ENCODE peak calls at places on chromosomes 13 and 19, in four cellular contexts. T is Peyer's patch; R is sciatic nerve; D is activated naive CD4-positive, alpha-beta T cell treated with anti-CD3 and anti-CD28 coated beads, Interleukin-2, amount 50 U/mL, for 16 hours. G is an unnamed sample.

GRCh38 chr19:1166872-1167573 is 7.0 kb downstream of the SBNO2 start:
- DNase-seq in T (no peak), R (peak), D (peak), G (peak)

GRCh38 chr13:45592758-45593157 is 22.8 kb downstream of the ERICH6B start:
- DNase-seq in T (no peak), R (no peak), D (no peak), G (no peak)

GRCh38 chr19:31349160-31349881 is at the start of gene TSHZ3:
- DNase-seq in T (peak), R (peak), D (peak), G (peak)

GRCh38 chr19:48867119-48867921 is 1.1 kb downstream of the PLEKHA4 start:
- DNase-seq in T (no peak), R (peak), D (no peak), G (no peak)

GRCh38 chr13:85565652-85566051 is 233.6 kb downstream of the SLITRK6 start:
- DNase-seq in T (no peak), R (no peak), D (no peak), G (no peak)

GRCh38 chr19:52622261-52622660 is 15.9 kb downstream of the ZNF83 start:
- DNase-seq in T (no peak), R (no peak), D (no peak), G (no peak)

GRCh38 chr19:49362926-49363264 is 679 bp upstream of the TEAD2 start:
- DNase-seq in T (no peak), R (peak), D (no peak), G (no peak)

GRCh38 chr19:49333426-49334288 is 1.5 kb upstream of the CD37 start:
- DNase-seq in T (peak), R (peak), D (peak), G (no peak)

GRCh38 chr19:40594657-40595077 is 6.5 kb upstream of the LTBP4 start:
- DNase-seq in T (no peak), R (no peak), D (no peak), G (no peak)

GRCh38 chr13:89688908-89689307 is 1658.6 kb upstream of the MIR17HG start:
- DNase-seq in T (no peak), R (peak), D (no peak), G (peak)

GRCh38 chr13:29591310-29591709 is 4.2 kb downstream of the SLC7A1 start:
- DNase-seq in T (no peak), R (no peak), D (no peak), G (no peak)

GRCh38 chr19:746956-747355 is 4.0 kb upstream of the MISP start:
- DNase-seq in T (no peak), R (no peak), D (no peak), G (no peak)

GRCh38 chr13:28819748-28820098 is 416 bp upstream of the MTUS2 start:
- DNase-seq in T (no peak), R (no peak), D (peak), G (peak)

GRCh38 chr19:6734096-6734696 is 3.2 kb downstream of the GPR108 start:
- DNase-seq in T (no peak), R (no peak), D (no peak), G (no peak)

GRCh38 chr13:31896427-31896826 is 135.1 kb upstream of the FRY start:
- DNase-seq in T (no peak), R (no peak), D (no peak), G (peak)

GRCh38 chr13:46495647-46496046 is 57.3 kb upstream of the LRCH1 start:
- DNase-seq in T (no peak), R (no peak), D (no peak), G (no peak)